ENCODE peak calls at places on chromosomes 3 and 15, in six cellular contexts. P is amniotic stem cell, B is H4, Q is stomach, C is GM12892, L is iris pigment epithelial cell. H is an unnamed sample.

GRCh38 chr3:144770813-144771400 is 799.3 kb downstream of the DIPK2A start:
- DNase-seq in C (no peak), B (peak; percentile 64), P (peak; percentile 10), L (peak; percentile 38), Q (no peak), H (peak; percentile 40)

GRCh38 chr3:120071259-120071658 is 23.0 kb downstream of the GSK3B start:
- DNase-seq in P (no peak), C (no peak), B (no peak), Q (no peak), L (no peak), H (no peak)

GRCh38 chr3:165339753-165340152 is 143.6 kb upstream of the SLITRK3 start:
- DNase-seq in L (peak; percentile 1), C (no peak), Q (no peak), B (peak; percentile 28), P (no peak), H (no peak)

GRCh38 chr3:43894176-43895049 is 203.7 kb downstream of the ABHD5 start:
- DNase-seq in L (peak; percentile 67), C (peak; percentile 34), Q (peak; percentile 52), P (peak; percentile 30), B (no peak), H (peak; percentile 70)

GRCh38 chr3:175940881-175941280 is 1081.7 kb downstream of the NAALADL2 start:
- DNase-seq in B (peak; percentile 89), Q (no peak), P (no peak), L (no peak), C (no peak), H (no peak)

GRCh38 chr15:41292521-41292920 is 39.9 kb downstream of the OIP5 start:
- DNase-seq in Q (no peak), P (no peak), B (no peak), C (no peak), L (no peak), H (no peak)

GRCh38 chr3:64595253-64595694 is 92.5 kb downstream of the ADAMTS9 start:
- DNase-seq in L (peak; percentile 80), Q (no peak), C (no peak), B (no peak), P (no peak), H (no peak)

GRCh38 chr3:99482191-99482590 is 156.2 kb upstream of the COL8A1 start:
- DNase-seq in L (no peak), C (no peak), P (no peak), Q (no peak), B (no peak), H (no peak)

GRCh38 chr3:30347679-30348216 is 258.7 kb upstream of the TGFBR2 start:
- DNase-seq in B (no peak), Q (no peak), C (no peak), P (peak; percentile 66), L (peak; percentile 92), H (no peak)

GRCh38 chr3:36992806-36993325 is at the start of gene EPM2AIP1:
- DNase-seq in P (no peak), L (peak; percentile 100), B (no peak), Q (no peak), C (peak; percentile 78), H (no peak)

GRCh38 chr3:9951598-9951961 is 628 bp downstream of the PRRT3 start:
- DNase-seq in C (no peak), Q (no peak), B (no peak), L (peak; percentile 11), P (no peak), H (no peak)

GRCh38 chr3:174216019-174216418 is 643.1 kb upstream of the NAALADL2 start:
- DNase-seq in C (no peak), Q (no peak), B (no peak), L (no peak), P (no peak), H (no peak)

GRCh38 chr15:101315736-101316135 is 20.7 kb upstream of the SNRPA1 start:
- DNase-seq in L (no peak), C (no peak), B (no peak), Q (no peak), P (no peak), H (no peak)